ENCODE peak calls at places on chromosomes 6 and 20, in ten cellular contexts. J is suprapubic skin, E is prostate gland, Q is H1, R is GM12892, X is spleen, S is stomach, N is vagina, U is HCT116, K is K562. V is an unnamed sample.

GRCh38 chr6:42113929-42114636 is 28.3 kb downstream of the C6orf132 start:
- DNase-seq in J (no peak), E (no peak), Q (no peak), R (no peak), X (no peak), S (no peak), N (no peak), U (peak), K (no peak), V (no peak)

GRCh38 chr6:41077536-41077935 is 4.8 kb downstream of the NFYA start:
- DNase-seq in J (no peak), E (no peak), Q (no peak), R (no peak), X (no peak), S (no peak), N (no peak), U (no peak), K (no peak), V (no peak)

GRCh38 chr6:113739066-113739655 is 118.0 kb upstream of the MARCKS start:
- DNase-seq in J (no peak), E (no peak), Q (no peak), R (no peak), X (no peak), S (no peak), N (no peak), U (no peak), K (no peak), V (no peak)

GRCh38 chr6:115908906-115909559 is 151.7 kb downstream of the FRK start:
- DNase-seq in J (no peak), E (no peak), Q (no peak), R (no peak), X (no peak), S (no peak), N (no peak), U (no peak), K (no peak), V (no peak)

GRCh38 chr20:35306931-35307517 is 14.8 kb upstream of the FAM83C start:
- DNase-seq in J (no peak), E (no peak), Q (no peak), R (no peak), X (no peak), S (peak), N (no peak), U (peak), K (peak), V (no peak)

GRCh38 chr6:169960531-169960890 is 209.1 kb downstream of the ERMARD start:
- DNase-seq in J (peak), E (no peak), Q (no peak), R (no peak), X (peak), S (peak), N (peak), U (no peak), K (no peak), V (no peak)

GRCh38 chr6:15513801-15514711 is 148.8 kb downstream of the DTNBP1 start:
- DNase-seq in J (no peak), E (no peak), Q (no peak), R (no peak), X (peak), S (no peak), N (no peak), U (no peak), K (no peak), V (no peak)

GRCh38 chr20:62831854-62832211 is 15.0 kb downstream of the COL9A3 start:
- DNase-seq in J (no peak), E (no peak), Q (no peak), R (no peak), X (peak), S (no peak), N (no peak), U (no peak), K (no peak), V (no peak)

GRCh38 chr6:125841356-125842090 is 50.8 kb downstream of the NCOA7 start:
- DNase-seq in J (no peak), E (no peak), Q (no peak), R (no peak), X (no peak), S (no peak), N (no peak), U (no peak), K (no peak), V (no peak)

GRCh38 chr6:87922191-87922946 is 125.3 kb upstream of the SPACA1 start:
- DNase-seq in J (no peak), E (no peak), Q (no peak), R (no peak), X (no peak), S (no peak), N (no peak), U (no peak), K (no peak), V (no peak)

GRCh38 chr20:2838170-2838797 is 2.2 kb downstream of the PCED1A start:
- DNase-seq in J (no peak), E (no peak), Q (no peak), R (no peak), X (no peak), S (no peak), N (no peak), U (no peak), K (no peak), V (no peak)
- TF ChIP-seq POLR2AphosphoS5 in J (no peak), E (no peak), Q (no peak), R (no peak), X (peak), S (no peak), N (no peak), U (no peak), K (no peak), V (no peak)

DNA sequence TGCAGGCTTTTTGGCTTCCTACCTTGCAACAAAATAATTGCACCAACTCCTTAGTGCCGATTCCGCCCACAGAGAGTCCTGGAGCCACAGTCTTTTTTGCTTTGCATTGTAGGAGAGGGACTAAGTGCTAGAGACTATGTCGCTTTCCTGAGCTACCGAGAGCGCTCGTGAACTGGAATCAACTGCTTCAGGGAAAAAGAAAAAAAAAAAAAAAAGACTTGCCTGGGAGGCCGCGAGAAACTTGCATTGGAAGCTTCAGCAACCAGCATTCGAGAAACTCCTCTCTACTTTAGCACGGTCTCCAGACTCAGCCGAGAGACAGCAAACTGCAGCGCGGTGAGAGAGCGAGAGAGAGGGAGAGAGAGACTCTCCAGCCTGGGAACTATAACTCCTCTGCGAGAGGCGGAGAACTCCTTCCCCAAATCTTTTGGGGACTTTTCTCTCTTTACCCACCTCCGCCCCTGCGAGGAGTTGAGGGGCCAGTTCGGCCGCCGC is 423 bp downstream of the SOX4 start:
- DNase-seq in J (no peak), E (peak), Q (no peak), R (no peak), X (no peak), S (peak), N (no peak), U (no peak), K (no peak), V (no peak)
- TF ChIP-seq POLR2AphosphoS5 in J (no peak), E (no peak), Q (no peak), R (no peak), X (no peak), S (no peak), N (no peak), U (no peak), K (no peak), V (no peak)

GRCh38 chr6:158669145-158670035 is 19.5 kb downstream of the SYTL3 start:
- DNase-seq in J (no peak), E (no peak), Q (no peak), R (no peak), X (no peak), S (no peak), N (no peak), U (no peak), K (no peak), V (no peak)
- TF ChIP-seq POLR2AphosphoS5 in J (no peak), E (no peak), Q (no peak), R (no peak), X (no peak), S (no peak), N (no peak), U (no peak), K (no peak), V (no peak)

DNA sequence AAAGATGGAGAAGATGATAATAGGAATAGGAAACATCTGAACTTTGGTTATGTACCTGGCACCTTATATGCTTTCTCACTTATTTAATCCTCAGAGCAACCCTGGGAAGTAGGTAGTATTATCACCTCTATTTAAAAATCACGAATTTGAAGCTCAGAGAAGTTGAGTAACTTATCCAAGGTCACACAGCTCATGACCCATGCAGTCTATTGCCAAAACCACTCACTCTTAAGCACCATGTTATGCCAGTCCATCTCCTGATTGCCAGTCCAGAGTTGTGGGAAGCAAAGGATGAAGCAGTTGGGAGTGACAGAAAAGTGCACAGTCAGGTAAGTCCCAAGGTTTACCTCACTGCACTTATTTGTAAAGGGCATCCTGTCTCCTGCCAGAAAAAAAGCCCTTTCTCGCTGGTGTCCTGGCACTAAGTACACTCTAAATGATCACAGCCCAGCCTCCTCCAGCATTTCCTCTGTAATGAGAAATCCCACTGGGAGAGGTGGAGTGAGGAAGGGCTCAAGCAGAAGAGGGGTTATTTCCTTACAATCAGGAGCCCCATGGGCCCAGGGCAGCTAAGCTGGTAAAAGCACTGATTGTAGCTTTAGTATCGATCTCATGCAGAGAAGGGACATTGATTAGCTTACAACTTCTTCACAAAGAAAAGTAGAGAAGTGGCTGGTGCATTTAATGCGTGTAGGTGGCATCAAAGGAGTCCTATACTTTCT is 21.3 kb upstream of the SCGN start:
- DNase-seq in J (no peak), E (no peak), Q (no peak), R (no peak), X (no peak), S (no peak), N (no peak), U (no peak), K (no peak), V (no peak)
- TF ChIP-seq POLR2AphosphoS5 in J (no peak), E (no peak), Q (no peak), R (no peak), X (no peak), S (no peak), N (no peak), U (no peak), K (no peak), V (no peak)

V was measured in GM12891.